ENCODE peak calls at places on chromosomes 3 and 15, in ten cellular contexts. One of them, this sample, is unnamed.

GRCh38 chr3:195441971-195442572 is 748 bp downstream of the ACAP2 start:
- DNase-seq in spleen: peak
- DNase-seq in ovary: peak
- DNase-seq in substantia nigra: no peak
- DNase-seq in aorta: peak
- DNase-seq in SK-N-SH: peak
- DNase-seq in H9: peak
- DNase-seq in OCI-LY7: peak
- DNase-seq in CD4-positive, alpha-beta T cell: peak
- DNase-seq in CD8-positive, alpha-beta memory T cell: peak
- DNase-seq in this sample: no peak

GRCh38 chr3:138441256-138441655 is 6.8 kb downstream of the ESYT3 start:
- DNase-seq in spleen: no peak
- DNase-seq in ovary: no peak
- DNase-seq in substantia nigra: no peak
- DNase-seq in aorta: peak
- DNase-seq in SK-N-SH: peak
- DNase-seq in H9: no peak
- DNase-seq in OCI-LY7: no peak
- DNase-seq in CD4-positive, alpha-beta T cell: no peak
- DNase-seq in CD8-positive, alpha-beta memory T cell: no peak
- DNase-seq in this sample: no peak

GRCh38 chr15:90105521-90105920 is 3.3 kb upstream of the IDH2 start:
- DNase-seq in spleen: peak
- DNase-seq in ovary: no peak
- DNase-seq in substantia nigra: no peak
- DNase-seq in aorta: no peak
- DNase-seq in SK-N-SH: no peak
- DNase-seq in H9: no peak
- DNase-seq in OCI-LY7: no peak
- DNase-seq in CD4-positive, alpha-beta T cell: no peak
- DNase-seq in CD8-positive, alpha-beta memory T cell: no peak
- DNase-seq in this sample: no peak

GRCh38 chr3:181713300-181713647 is 1.5 kb downstream of the SOX2 start:
- DNase-seq in spleen: no peak
- DNase-seq in ovary: no peak
- DNase-seq in substantia nigra: no peak
- DNase-seq in aorta: no peak
- DNase-seq in SK-N-SH: no peak
- DNase-seq in H9: no peak
- DNase-seq in OCI-LY7: peak
- DNase-seq in CD4-positive, alpha-beta T cell: no peak
- DNase-seq in CD8-positive, alpha-beta memory T cell: no peak
- DNase-seq in this sample: no peak

GRCh38 chr3:152376351-152377183 is 107.8 kb downstream of the MBNL1 start:
- DNase-seq in spleen: peak
- DNase-seq in ovary: no peak
- DNase-seq in substantia nigra: no peak
- DNase-seq in aorta: no peak
- DNase-seq in SK-N-SH: no peak
- DNase-seq in H9: no peak
- DNase-seq in OCI-LY7: peak
- DNase-seq in CD4-positive, alpha-beta T cell: no peak
- DNase-seq in CD8-positive, alpha-beta memory T cell: no peak
- DNase-seq in this sample: no peak

GRCh38 chr3:182165234-182165633 is 453.5 kb downstream of the SOX2 start:
- DNase-seq in spleen: no peak
- DNase-seq in ovary: no peak
- DNase-seq in substantia nigra: no peak
- DNase-seq in aorta: no peak
- DNase-seq in SK-N-SH: no peak
- DNase-seq in H9: no peak
- DNase-seq in OCI-LY7: no peak
- DNase-seq in CD4-positive, alpha-beta T cell: no peak
- DNase-seq in CD8-positive, alpha-beta memory T cell: no peak
- DNase-seq in this sample: no peak

GRCh38 chr3:62585861-62586260 is 212.5 kb upstream of the FEZF2 start:
- DNase-seq in spleen: no peak
- DNase-seq in ovary: no peak
- DNase-seq in substantia nigra: no peak
- DNase-seq in aorta: no peak
- DNase-seq in SK-N-SH: no peak
- DNase-seq in H9: no peak
- DNase-seq in OCI-LY7: no peak
- DNase-seq in CD4-positive, alpha-beta T cell: no peak
- DNase-seq in CD8-positive, alpha-beta memory T cell: no peak
- DNase-seq in this sample: no peak

GRCh38 chr15:25092661-25093060 is 137.9 kb downstream of the SNRPN start:
- DNase-seq in spleen: no peak
- DNase-seq in ovary: no peak
- DNase-seq in substantia nigra: no peak
- DNase-seq in aorta: no peak
- DNase-seq in SK-N-SH: no peak
- DNase-seq in H9: no peak
- DNase-seq in OCI-LY7: no peak
- DNase-seq in CD4-positive, alpha-beta T cell: no peak
- DNase-seq in CD8-positive, alpha-beta memory T cell: no peak
- DNase-seq in this sample: no peak

GRCh38 chr15:64461577-64462162 is 1.3 kb downstream of the ZNF609 start:
- DNase-seq in spleen: no peak
- DNase-seq in ovary: no peak
- DNase-seq in substantia nigra: no peak
- DNase-seq in aorta: no peak
- DNase-seq in SK-N-SH: peak
- DNase-seq in H9: peak
- DNase-seq in OCI-LY7: no peak
- DNase-seq in CD4-positive, alpha-beta T cell: no peak
- DNase-seq in CD8-positive, alpha-beta memory T cell: no peak
- DNase-seq in this sample: no peak

GRCh38 chr3:197714251-197714650 is 22.5 kb downstream of the RUBCN start:
- DNase-seq in spleen: no peak
- DNase-seq in ovary: no peak
- DNase-seq in substantia nigra: no peak
- DNase-seq in aorta: no peak
- DNase-seq in SK-N-SH: no peak
- DNase-seq in H9: no peak
- DNase-seq in OCI-LY7: no peak
- DNase-seq in CD4-positive, alpha-beta T cell: no peak
- DNase-seq in CD8-positive, alpha-beta memory T cell: no peak
- DNase-seq in this sample: no peak

GRCh38 chr3:197713477-197713822 is 23.3 kb downstream of the RUBCN start:
- DNase-seq in spleen: no peak
- DNase-seq in ovary: no peak
- DNase-seq in substantia nigra: no peak
- DNase-seq in aorta: no peak
- DNase-seq in SK-N-SH: no peak
- DNase-seq in H9: no peak
- DNase-seq in OCI-LY7: no peak
- DNase-seq in CD4-positive, alpha-beta T cell: no peak
- DNase-seq in CD8-positive, alpha-beta memory T cell: no peak
- DNase-seq in this sample: no peak

GRCh38 chr3:197711973-197712707 is 24.6 kb downstream of the RUBCN start:
- DNase-seq in spleen: peak
- DNase-seq in ovary: peak
- DNase-seq in substantia nigra: peak
- DNase-seq in aorta: peak
- DNase-seq in SK-N-SH: peak
- DNase-seq in H9: peak
- DNase-seq in OCI-LY7: peak
- DNase-seq in CD4-positive, alpha-beta T cell: peak
- DNase-seq in CD8-positive, alpha-beta memory T cell: peak
- DNase-seq in this sample: peak

GRCh38 chr3:197706658-197707057 is 30.0 kb downstream of the RUBCN start:
- DNase-seq in spleen: no peak
- DNase-seq in ovary: no peak
- DNase-seq in substantia nigra: no peak
- DNase-seq in aorta: no peak
- DNase-seq in SK-N-SH: no peak
- DNase-seq in H9: no peak
- DNase-seq in OCI-LY7: peak
- DNase-seq in CD4-positive, alpha-beta T cell: no peak
- DNase-seq in CD8-positive, alpha-beta memory T cell: no peak
- DNase-seq in this sample: no peak

GRCh38 chr3:197709135-197709534 is 27.6 kb downstream of the RUBCN start:
- DNase-seq in spleen: no peak
- DNase-seq in ovary: no peak
- DNase-seq in substantia nigra: no peak
- DNase-seq in aorta: no peak
- DNase-seq in SK-N-SH: no peak
- DNase-seq in H9: no peak
- DNase-seq in OCI-LY7: peak
- DNase-seq in CD4-positive, alpha-beta T cell: no peak
- DNase-seq in CD8-positive, alpha-beta memory T cell: no peak
- DNase-seq in this sample: no peak
- H3K27ac ChIP-seq in spleen: no peak
- H3K27ac ChIP-seq in ovary: no peak
- H3K27ac ChIP-seq in substantia nigra: no peak
- H3K27ac ChIP-seq in aorta: no peak
- H3K27ac ChIP-seq in SK-N-SH: no peak
- H3K27ac ChIP-seq in H9: no peak
- H3K27ac ChIP-seq in OCI-LY7: no peak
- H3K27ac ChIP-seq in CD4-positive, alpha-beta T cell: no peak
- H3K27ac ChIP-seq in CD8-positive, alpha-beta memory T cell: no peak
- H3K27ac ChIP-seq in this sample: no peak

GRCh38 chr3:197787412-197787811 is 3.6 kb upstream of the LRCH3 start:
- DNase-seq in spleen: no peak
- DNase-seq in ovary: no peak
- DNase-seq in substantia nigra: no peak
- DNase-seq in aorta: no peak
- DNase-seq in SK-N-SH: no peak
- DNase-seq in H9: no peak
- DNase-seq in OCI-LY7: no peak
- DNase-seq in CD4-positive, alpha-beta T cell: no peak
- DNase-seq in CD8-positive, alpha-beta memory T cell: no peak
- DNase-seq in this sample: no peak
- H3K27ac ChIP-seq in spleen: no peak
- H3K27ac ChIP-seq in ovary: no peak
- H3K27ac ChIP-seq in substantia nigra: no peak
- H3K27ac ChIP-seq in aorta: no peak
- H3K27ac ChIP-seq in SK-N-SH: no peak
- H3K27ac ChIP-seq in H9: no peak
- H3K27ac ChIP-seq in OCI-LY7: no peak
- H3K27ac ChIP-seq in CD4-positive, alpha-beta T cell: no peak
- H3K27ac ChIP-seq in CD8-positive, alpha-beta memory T cell: no peak
- H3K27ac ChIP-seq in this sample: no peak

DNA sequence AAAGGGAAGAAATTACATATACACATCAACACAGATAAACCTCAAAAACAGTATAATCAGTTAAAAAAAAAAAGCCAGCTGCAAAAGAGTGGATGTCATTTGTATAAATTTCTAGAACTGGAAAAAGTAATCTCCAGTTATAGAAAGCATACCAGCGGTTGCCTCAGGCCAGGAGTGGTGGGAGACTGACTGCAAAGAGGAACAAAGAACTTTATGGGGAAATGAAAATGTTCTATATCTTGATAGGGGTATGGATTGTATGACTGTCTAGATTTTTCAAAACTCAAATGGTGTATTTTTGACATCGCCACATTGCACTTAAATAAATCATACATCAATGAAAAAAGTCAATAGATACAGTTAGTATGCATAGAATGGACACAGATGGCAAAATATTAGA is 241.6 kb downstream of the SCAPER start:
- DNase-seq in spleen: no peak
- DNase-seq in ovary: no peak
- DNase-seq in substantia nigra: no peak
- DNase-seq in aorta: no peak
- DNase-seq in SK-N-SH: no peak
- DNase-seq in H9: no peak
- DNase-seq in OCI-LY7: peak
- DNase-seq in CD4-positive, alpha-beta T cell: no peak
- DNase-seq in CD8-positive, alpha-beta memory T cell: no peak
- DNase-seq in this sample: no peak
- H3K27ac ChIP-seq in spleen: no peak
- H3K27ac ChIP-seq in ovary: no peak
- H3K27ac ChIP-seq in substantia nigra: no peak
- H3K27ac ChIP-seq in aorta: no peak
- H3K27ac ChIP-seq in SK-N-SH: no peak
- H3K27ac ChIP-seq in H9: no peak
- H3K27ac ChIP-seq in OCI-LY7: no peak
- H3K27ac ChIP-seq in CD4-positive, alpha-beta T cell: no peak
- H3K27ac ChIP-seq in CD8-positive, alpha-beta memory T cell: no peak
- H3K27ac ChIP-seq in this sample: no peak

GRCh38 chr3:46397111-46397510 is 9.8 kb downstream of the CCR5AS start:
- DNase-seq in spleen: no peak
- DNase-seq in ovary: no peak
- DNase-seq in substantia nigra: no peak
- DNase-seq in aorta: no peak
- DNase-seq in SK-N-SH: no peak
- DNase-seq in H9: no peak
- DNase-seq in OCI-LY7: no peak
- DNase-seq in CD4-positive, alpha-beta T cell: no peak
- DNase-seq in CD8-positive, alpha-beta memory T cell: no peak
- DNase-seq in this sample: no peak

GRCh38 chr3:46398186-46398955 is 8.5 kb downstream of the CCR5AS start:
- DNase-seq in spleen: no peak
- DNase-seq in ovary: no peak
- DNase-seq in substantia nigra: no peak
- DNase-seq in aorta: no peak
- DNase-seq in SK-N-SH: no peak
- DNase-seq in H9: no peak
- DNase-seq in OCI-LY7: no peak
- DNase-seq in CD4-positive, alpha-beta T cell: no peak
- DNase-seq in CD8-positive, alpha-beta memory T cell: no peak
- DNase-seq in this sample: no peak

GRCh38 chr3:46393554-46394434 is 13.1 kb downstream of the CCR5AS start:
- DNase-seq in spleen: no peak
- DNase-seq in ovary: no peak
- DNase-seq in substantia nigra: no peak
- DNase-seq in aorta: no peak
- DNase-seq in SK-N-SH: no peak
- DNase-seq in H9: peak
- DNase-seq in OCI-LY7: no peak
- DNase-seq in CD4-positive, alpha-beta T cell: no peak
- DNase-seq in CD8-positive, alpha-beta memory T cell: no peak
- DNase-seq in this sample: no peak

GRCh38 chr3:46395210-46395661 is 11.6 kb downstream of the CCR5AS start:
- DNase-seq in spleen: no peak
- DNase-seq in ovary: no peak
- DNase-seq in substantia nigra: no peak
- DNase-seq in aorta: no peak
- DNase-seq in SK-N-SH: no peak
- DNase-seq in H9: peak
- DNase-seq in OCI-LY7: no peak
- DNase-seq in CD4-positive, alpha-beta T cell: no peak
- DNase-seq in CD8-positive, alpha-beta memory T cell: no peak
- DNase-seq in this sample: no peak

GRCh38 chr3:46396129-46396528 is 10.7 kb downstream of the CCR5AS start:
- DNase-seq in spleen: no peak
- DNase-seq in ovary: no peak
- DNase-seq in substantia nigra: no peak
- DNase-seq in aorta: no peak
- DNase-seq in SK-N-SH: no peak
- DNase-seq in H9: no peak
- DNase-seq in OCI-LY7: no peak
- DNase-seq in CD4-positive, alpha-beta T cell: no peak
- DNase-seq in CD8-positive, alpha-beta memory T cell: no peak
- DNase-seq in this sample: no peak
- H3K27ac ChIP-seq in spleen: no peak
- H3K27ac ChIP-seq in ovary: no peak
- H3K27ac ChIP-seq in substantia nigra: no peak
- H3K27ac ChIP-seq in aorta: no peak
- H3K27ac ChIP-seq in SK-N-SH: no peak
- H3K27ac ChIP-seq in H9: no peak
- H3K27ac ChIP-seq in OCI-LY7: no peak
- H3K27ac ChIP-seq in CD4-positive, alpha-beta T cell: no peak
- H3K27ac ChIP-seq in CD8-positive, alpha-beta memory T cell: no peak
- H3K27ac ChIP-seq in this sample: no peak